ENCODE peak calls at places on chromosomes 6 and 20, in nine cellular contexts. L is stimulated activated CD4-positive, alpha-beta T cell treated with anti-CD3 and anti-CD28 coated beads, Interleukin-2, amount 100 ng/mL, for 48 hours; S is pancreas; W is A172; H is RCC 7860; R is CD4-positive, alpha-beta T cell; Y is mesothelial cell of epicardium; U is breast epithelium; J is activated CD4-positive, alpha-beta T cell treated with anti-CD3 and anti-CD28 coated beads, Interleukin-2, amount 50 U/mL, for 1 hour. D is an unnamed sample.

GRCh38 chr20:40690836-40691565 is 2.0 kb upstream of the MAFB start:
- DNase-seq in H (no peak), Y (no peak), R (no peak), S (peak), W (no peak), J (no peak), L (no peak), U (no peak), D (no peak)

GRCh38 chr6:117951783-117952182 is 44.7 kb downstream of the SLC35F1 start:
- DNase-seq in S (no peak), U (no peak), W (no peak), Y (no peak), L (no peak), H (no peak), R (no peak), J (no peak), D (no peak)

GRCh38 chr6:43846556-43846955 is 76.5 kb downstream of the VEGFA start:
- DNase-seq in S (no peak), U (no peak), J (no peak), H (no peak), R (no peak), L (no peak), Y (no peak), W (no peak), D (no peak)

GRCh38 chr6:136823128-136823660 is 802 bp downstream of the PEX7 start:
- DNase-seq in J (no peak), H (no peak), W (no peak), S (no peak), U (no peak), Y (no peak), L (no peak), R (peak), D (no peak)

GRCh38 chr20:23776067-23776771 is 25.5 kb upstream of the CST1 start:
- DNase-seq in L (no peak), R (no peak), J (no peak), S (no peak), Y (no peak), U (no peak), H (no peak), W (no peak), D (no peak)

GRCh38 chr6:30163090-30163917 is at the start of gene TRIM15:
- DNase-seq in W (no peak), R (no peak), S (no peak), L (peak), Y (no peak), J (peak), U (no peak), H (no peak), D (no peak)

GRCh38 chr6:147709396-147710272 is 201.1 kb downstream of the SAMD5 start:
- DNase-seq in U (no peak), Y (no peak), L (no peak), H (peak), S (no peak), W (peak), R (no peak), J (no peak), D (no peak)

GRCh38 chr20:61757678-61758555 is 307.8 kb downstream of the TAF4 start:
- DNase-seq in L (no peak), J (no peak), H (no peak), W (no peak), S (no peak), Y (no peak), U (no peak), R (no peak), D (no peak)

GRCh38 chr6:73542882-73543281 is 22.1 kb upstream of the EEF1A1 start:
- DNase-seq in H (no peak), R (no peak), U (no peak), Y (no peak), W (no peak), S (no peak), L (no peak), J (no peak), D (no peak)

GRCh38 chr20:35597186-35597585 is 18.4 kb upstream of the SPAG4 start:
- DNase-seq in W (no peak), H (no peak), L (no peak), J (no peak), U (no peak), R (no peak), Y (no peak), S (no peak), D (peak)

GRCh38 chr6:105431226-105431625 is 28.3 kb upstream of the PREP start:
- DNase-seq in S (no peak), H (peak), Y (no peak), R (no peak), L (peak), W (peak), J (no peak), U (no peak), D (peak)

GRCh38 chr6:97632392-97632791 is 349.4 kb upstream of the MMS22L start:
- DNase-seq in S (no peak), U (no peak), J (no peak), Y (no peak), R (no peak), W (no peak), H (no peak), L (no peak), D (no peak)

GRCh38 chr6:7468382-7469081 is 72.9 kb upstream of the DSP start:
- DNase-seq in R (no peak), S (no peak), L (no peak), J (no peak), H (peak), Y (no peak), W (peak), U (no peak), D (no peak)

GRCh38 chr6:111377558-111378120 is 105.4 kb downstream of the REV3L start:
- DNase-seq in R (no peak), W (no peak), S (no peak), J (no peak), H (no peak), L (no peak), Y (no peak), U (no peak), D (no peak)

GRCh38 chr6:84752118-84752850 is 12.1 kb downstream of the TBX18 start:
- DNase-seq in U (no peak), S (no peak), W (no peak), L (no peak), J (no peak), R (no peak), Y (no peak), H (no peak), D (no peak)

GRCh38 chr6:35804996-35805736 is at the start of gene LHFPL5:
- DNase-seq in S (peak), U (no peak), H (no peak), R (peak), L (peak), Y (peak), W (no peak), J (peak), D (peak)

GRCh38 chr20:45913105-45913504 is 1.1 kb upstream of the PLTP start:
- DNase-seq in S (no peak), Y (no peak), L (no peak), J (no peak), H (no peak), R (no peak), U (no peak), W (no peak), D (no peak)

GRCh38 chr20:1818895-1819294 is 76.3 kb upstream of the SIRPA start:
- DNase-seq in H (no peak), R (no peak), S (no peak), J (no peak), U (no peak), Y (no peak), W (no peak), L (no peak), D (no peak)

GRCh38 chr20:60581606-60582005 is 623.4 kb downstream of the CDH26 start:
- DNase-seq in U (no peak), Y (no peak), L (no peak), H (no peak), J (no peak), R (no peak), S (no peak), W (no peak), D (no peak)

GRCh38 chr6:154569136-154569862 is 58.8 kb upstream of the CNKSR3 start:
- DNase-seq in H (no peak), L (no peak), R (no peak), S (no peak), U (no peak), J (no peak), W (no peak), Y (no peak), D (peak)

GRCh38 chr20:33648396-33649004 is 13.6 kb upstream of the C20orf144 start:
- DNase-seq in S (peak), L (no peak), Y (no peak), H (peak), R (no peak), U (no peak), J (no peak), W (no peak), D (no peak)

GRCh38 chr6:132020138-132020551 is 69.0 kb upstream of the CCN2 start:
- DNase-seq in Y (no peak), U (peak), R (no peak), J (no peak), H (no peak), W (no peak), L (no peak), S (no peak), D (peak)

GRCh38 chr20:49694450-49695071 is 19.1 kb downstream of the B4GALT5 start:
- DNase-seq in R (no peak), H (peak), Y (no peak), S (no peak), W (no peak), L (no peak), J (no peak), U (no peak), D (no peak)

GRCh38 chr20:42190084-42190483 is 571.9 kb upstream of the CHD6 start:
- DNase-seq in U (no peak), H (no peak), L (no peak), R (no peak), S (no peak), Y (no peak), J (no peak), W (no peak), D (no peak)

GRCh38 chr20:1535420-1536175 is 21.9 kb downstream of the SIRPD start:
- DNase-seq in Y (no peak), S (no peak), J (no peak), U (no peak), W (no peak), R (no peak), H (no peak), L (no peak), D (no peak)

GRCh38 chr6:85355816-85356215 is 94.1 kb upstream of the NT5E start:
- DNase-seq in R (no peak), Y (no peak), J (no peak), L (no peak), H (no peak), U (no peak), W (no peak), S (no peak), D (no peak)